ENCODE peak calls at places on chromosomes 3 and 15, in seven cellular contexts. One of them, this sample, is unnamed.

GRCh38 chr3:177026505-177027277 is 170.6 kb downstream of the TBL1XR1 start:
- ATAC-seq in right lobe of liver: no peak
- ATAC-seq in activated CD8-positive, alpha-beta memory T cell treated with anti-CD3 and anti-CD28 coated beads, Interleukin-2, amount 10 ng/mL, durations not matched to agents 7 days and 5 days: no peak
- ATAC-seq in mucosa of descending colon: no peak
- ATAC-seq in natural killer cell: no peak
- ATAC-seq in naive thymus-derived CD4-positive, alpha-beta T cell: no peak
- ATAC-seq in memory B cell: no peak
- ATAC-seq in this sample: no peak

GRCh38 chr15:90558182-90558581 is 28.5 kb downstream of the CRTC3 start:
- ATAC-seq in right lobe of liver: peak; percentile 85
- ATAC-seq in activated CD8-positive, alpha-beta memory T cell treated with anti-CD3 and anti-CD28 coated beads, Interleukin-2, amount 10 ng/mL, durations not matched to agents 7 days and 5 days: no peak
- ATAC-seq in mucosa of descending colon: peak; percentile 79
- ATAC-seq in natural killer cell: no peak
- ATAC-seq in naive thymus-derived CD4-positive, alpha-beta T cell: peak; percentile 15
- ATAC-seq in memory B cell: no peak
- ATAC-seq in this sample: peak; percentile 22

GRCh38 chr3:12097972-12098371 is 60.7 kb downstream of the TIMP4 start:
- ATAC-seq in right lobe of liver: no peak
- ATAC-seq in activated CD8-positive, alpha-beta memory T cell treated with anti-CD3 and anti-CD28 coated beads, Interleukin-2, amount 10 ng/mL, durations not matched to agents 7 days and 5 days: no peak
- ATAC-seq in mucosa of descending colon: no peak
- ATAC-seq in natural killer cell: no peak
- ATAC-seq in naive thymus-derived CD4-positive, alpha-beta T cell: no peak
- ATAC-seq in memory B cell: no peak
- ATAC-seq in this sample: no peak

GRCh38 chr3:105647047-105647446 is 221.8 kb downstream of the CBLB start:
- ATAC-seq in right lobe of liver: no peak
- ATAC-seq in activated CD8-positive, alpha-beta memory T cell treated with anti-CD3 and anti-CD28 coated beads, Interleukin-2, amount 10 ng/mL, durations not matched to agents 7 days and 5 days: no peak
- ATAC-seq in mucosa of descending colon: peak; percentile 55
- ATAC-seq in natural killer cell: no peak
- ATAC-seq in naive thymus-derived CD4-positive, alpha-beta T cell: no peak
- ATAC-seq in memory B cell: no peak
- ATAC-seq in this sample: peak; percentile 56

GRCh38 chr15:31387101-31387482 is 60.5 kb downstream of the KLF13 start:
- ATAC-seq in right lobe of liver: no peak
- ATAC-seq in activated CD8-positive, alpha-beta memory T cell treated with anti-CD3 and anti-CD28 coated beads, Interleukin-2, amount 10 ng/mL, durations not matched to agents 7 days and 5 days: peak; percentile 41
- ATAC-seq in mucosa of descending colon: no peak
- ATAC-seq in natural killer cell: peak; percentile 35
- ATAC-seq in naive thymus-derived CD4-positive, alpha-beta T cell: peak; percentile 16
- ATAC-seq in memory B cell: no peak
- ATAC-seq in this sample: no peak

GRCh38 chr15:85312486-85312885 is 67.9 kb upstream of the AKAP13 start:
- ATAC-seq in right lobe of liver: no peak
- ATAC-seq in activated CD8-positive, alpha-beta memory T cell treated with anti-CD3 and anti-CD28 coated beads, Interleukin-2, amount 10 ng/mL, durations not matched to agents 7 days and 5 days: peak; percentile 54
- ATAC-seq in mucosa of descending colon: peak; percentile 19
- ATAC-seq in natural killer cell: no peak
- ATAC-seq in naive thymus-derived CD4-positive, alpha-beta T cell: peak; percentile 71
- ATAC-seq in memory B cell: peak; percentile 96
- ATAC-seq in this sample: peak; percentile 14

GRCh38 chr3:47452460-47453215 is 23.1 kb downstream of the SCAP start:
- ATAC-seq in right lobe of liver: no peak
- ATAC-seq in activated CD8-positive, alpha-beta memory T cell treated with anti-CD3 and anti-CD28 coated beads, Interleukin-2, amount 10 ng/mL, durations not matched to agents 7 days and 5 days: no peak
- ATAC-seq in mucosa of descending colon: no peak
- ATAC-seq in natural killer cell: no peak
- ATAC-seq in naive thymus-derived CD4-positive, alpha-beta T cell: no peak
- ATAC-seq in memory B cell: no peak
- ATAC-seq in this sample: peak; percentile 91

GRCh38 chr3:123429362-123430125 is 19.3 kb downstream of the ADCY5 start:
- ATAC-seq in right lobe of liver: no peak
- ATAC-seq in activated CD8-positive, alpha-beta memory T cell treated with anti-CD3 and anti-CD28 coated beads, Interleukin-2, amount 10 ng/mL, durations not matched to agents 7 days and 5 days: no peak
- ATAC-seq in mucosa of descending colon: peak; percentile 37
- ATAC-seq in natural killer cell: no peak
- ATAC-seq in naive thymus-derived CD4-positive, alpha-beta T cell: no peak
- ATAC-seq in memory B cell: no peak
- ATAC-seq in this sample: no peak

GRCh38 chr15:79067434-79067833 is 23.1 kb downstream of the RASGRF1 start:
- ATAC-seq in right lobe of liver: peak; percentile 33
- ATAC-seq in activated CD8-positive, alpha-beta memory T cell treated with anti-CD3 and anti-CD28 coated beads, Interleukin-2, amount 10 ng/mL, durations not matched to agents 7 days and 5 days: no peak
- ATAC-seq in mucosa of descending colon: peak; percentile 53
- ATAC-seq in natural killer cell: no peak
- ATAC-seq in naive thymus-derived CD4-positive, alpha-beta T cell: no peak
- ATAC-seq in memory B cell: no peak
- ATAC-seq in this sample: no peak

GRCh38 chr3:107589454-107589853 is 66.7 kb downstream of the BBX start:
- ATAC-seq in right lobe of liver: no peak
- ATAC-seq in activated CD8-positive, alpha-beta memory T cell treated with anti-CD3 and anti-CD28 coated beads, Interleukin-2, amount 10 ng/mL, durations not matched to agents 7 days and 5 days: no peak
- ATAC-seq in mucosa of descending colon: no peak
- ATAC-seq in natural killer cell: no peak
- ATAC-seq in naive thymus-derived CD4-positive, alpha-beta T cell: no peak
- ATAC-seq in memory B cell: no peak
- ATAC-seq in this sample: no peak

GRCh38 chr3:53079147-53079546 is 33.3 kb upstream of the SFMBT1 start:
- ATAC-seq in right lobe of liver: no peak
- ATAC-seq in activated CD8-positive, alpha-beta memory T cell treated with anti-CD3 and anti-CD28 coated beads, Interleukin-2, amount 10 ng/mL, durations not matched to agents 7 days and 5 days: no peak
- ATAC-seq in mucosa of descending colon: no peak
- ATAC-seq in natural killer cell: no peak
- ATAC-seq in naive thymus-derived CD4-positive, alpha-beta T cell: no peak
- ATAC-seq in memory B cell: no peak
- ATAC-seq in this sample: no peak

GRCh38 chr3:13616359-13616758 is 67.4 kb downstream of the FBLN2 start:
- ATAC-seq in right lobe of liver: no peak
- ATAC-seq in activated CD8-positive, alpha-beta memory T cell treated with anti-CD3 and anti-CD28 coated beads, Interleukin-2, amount 10 ng/mL, durations not matched to agents 7 days and 5 days: no peak
- ATAC-seq in mucosa of descending colon: no peak
- ATAC-seq in natural killer cell: no peak
- ATAC-seq in naive thymus-derived CD4-positive, alpha-beta T cell: no peak
- ATAC-seq in memory B cell: no peak
- ATAC-seq in this sample: no peak

GRCh38 chr3:53201190-53201504 is 40.1 kb downstream of the PRKCD start:
- ATAC-seq in right lobe of liver: no peak
- ATAC-seq in activated CD8-positive, alpha-beta memory T cell treated with anti-CD3 and anti-CD28 coated beads, Interleukin-2, amount 10 ng/mL, durations not matched to agents 7 days and 5 days: no peak
- ATAC-seq in mucosa of descending colon: no peak
- ATAC-seq in natural killer cell: no peak
- ATAC-seq in naive thymus-derived CD4-positive, alpha-beta T cell: no peak
- ATAC-seq in memory B cell: no peak
- ATAC-seq in this sample: no peak

This sample was measured in esophagus mucosa.